ENCODE peak calls at places on chromosomes 2 and 18, in six cellular contexts. One of them, this sample, is unnamed.

GRCh38 chr2:16680294-16680693 is 14.7 kb upstream of the CYRIA start:
- DNase-seq in A549: no peak
- DNase-seq in K562: no peak
- DNase-seq in HepG2: no peak
- DNase-seq in NB4: no peak
- DNase-seq in GM12878: no peak
- DNase-seq in this sample: no peak

GRCh38 chr2:124542932-124543640 is 518.0 kb downstream of the CNTNAP5 start:
- DNase-seq in A549: no peak
- DNase-seq in K562: no peak
- DNase-seq in HepG2: no peak
- DNase-seq in NB4: no peak
- DNase-seq in GM12878: no peak
- DNase-seq in this sample: no peak

GRCh38 chr2:183059561-183059960 is 19.0 kb upstream of the DUSP19 start:
- DNase-seq in A549: peak
- DNase-seq in K562: peak
- DNase-seq in HepG2: no peak
- DNase-seq in NB4: peak
- DNase-seq in GM12878: no peak
- DNase-seq in this sample: peak

GRCh38 chr2:216495656-216496055 is 3.0 kb upstream of the RPL37A start:
- DNase-seq in A549: no peak
- DNase-seq in K562: no peak
- DNase-seq in HepG2: no peak
- DNase-seq in NB4: peak
- DNase-seq in GM12878: no peak
- DNase-seq in this sample: peak

GRCh38 chr2:109009920-109010610 is 21.0 kb upstream of the EDAR start:
- DNase-seq in A549: no peak
- DNase-seq in K562: no peak
- DNase-seq in HepG2: no peak
- DNase-seq in NB4: no peak
- DNase-seq in GM12878: no peak
- DNase-seq in this sample: no peak

GRCh38 chr18:36412778-36413177 is 115.3 kb downstream of the FHOD3 start:
- DNase-seq in A549: peak
- DNase-seq in K562: no peak
- DNase-seq in HepG2: peak
- DNase-seq in NB4: peak
- DNase-seq in GM12878: no peak
- DNase-seq in this sample: no peak

GRCh38 chr2:233477548-233478433 is 88.8 kb downstream of the USP40 start:
- DNase-seq in A549: no peak
- DNase-seq in K562: no peak
- DNase-seq in HepG2: no peak
- DNase-seq in NB4: no peak
- DNase-seq in GM12878: no peak
- DNase-seq in this sample: no peak

GRCh38 chr18:9362869-9363268 is 28.3 kb downstream of the TWSG1 start:
- DNase-seq in A549: no peak
- DNase-seq in K562: no peak
- DNase-seq in HepG2: no peak
- DNase-seq in NB4: no peak
- DNase-seq in GM12878: no peak
- DNase-seq in this sample: no peak

GRCh38 chr2:68853035-68853434 is 18.2 kb downstream of the BMP10 start:
- DNase-seq in A549: no peak
- DNase-seq in K562: no peak
- DNase-seq in HepG2: no peak
- DNase-seq in NB4: no peak
- DNase-seq in GM12878: no peak
- DNase-seq in this sample: no peak

GRCh38 chr2:68850524-68850923 is 20.7 kb downstream of the BMP10 start:
- DNase-seq in A549: no peak
- DNase-seq in K562: no peak
- DNase-seq in HepG2: no peak
- DNase-seq in NB4: no peak
- DNase-seq in GM12878: no peak
- DNase-seq in this sample: peak

GRCh38 chr2:68847751-68848150 is 23.4 kb downstream of the BMP10 start:
- DNase-seq in A549: no peak
- DNase-seq in K562: no peak
- DNase-seq in HepG2: no peak
- DNase-seq in NB4: no peak
- DNase-seq in GM12878: no peak
- DNase-seq in this sample: no peak

GRCh38 chr2:68846056-68846455 is 25.1 kb downstream of the BMP10 start:
- DNase-seq in A549: no peak
- DNase-seq in K562: no peak
- DNase-seq in HepG2: no peak
- DNase-seq in NB4: no peak
- DNase-seq in GM12878: no peak
- DNase-seq in this sample: no peak

DNA sequence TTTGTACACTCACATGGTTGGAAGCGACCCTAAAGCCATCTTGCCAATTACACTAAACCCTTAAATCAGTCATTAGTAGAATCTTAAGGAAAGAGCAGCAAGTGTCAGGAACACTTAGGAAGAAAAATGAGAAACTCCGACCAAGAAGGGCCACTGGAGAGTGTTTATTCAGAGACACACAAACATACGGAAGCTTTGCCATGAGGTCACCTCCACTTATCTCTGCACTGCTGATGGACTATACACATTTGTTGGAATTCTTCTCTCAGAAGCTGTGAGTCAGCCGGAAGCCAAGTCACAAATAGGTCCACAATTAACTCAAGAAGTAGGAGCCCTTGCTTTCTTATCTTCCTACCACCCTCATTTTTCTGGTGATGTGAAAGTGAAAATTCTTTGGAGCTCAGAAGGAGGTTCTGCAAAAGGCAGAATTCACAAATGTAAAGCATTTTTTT is 21.6 kb downstream of the BMP10 start:
- DNase-seq in A549: no peak
- DNase-seq in K562: peak
- DNase-seq in HepG2: peak
- DNase-seq in NB4: no peak
- DNase-seq in GM12878: no peak
- DNase-seq in this sample: peak
- TF ChIP-seq MYC in A549: no peak
- TF ChIP-seq MYC in K562: peak
- TF ChIP-seq MYC in HepG2: no peak
- TF ChIP-seq MYC in NB4: no peak
- TF ChIP-seq MYC in GM12878: no peak
- TF ChIP-seq MYC in this sample: peak

GRCh38 chr2:19895535-19895934 is 6.2 kb downstream of the TTC32 start:
- DNase-seq in A549: no peak
- DNase-seq in K562: peak
- DNase-seq in HepG2: no peak
- DNase-seq in NB4: no peak
- DNase-seq in GM12878: no peak
- DNase-seq in this sample: peak
- TF ChIP-seq MYC in A549: no peak
- TF ChIP-seq MYC in K562: no peak
- TF ChIP-seq MYC in HepG2: no peak
- TF ChIP-seq MYC in NB4: no peak
- TF ChIP-seq MYC in GM12878: no peak
- TF ChIP-seq MYC in this sample: no peak

GRCh38 chr18:44741551-44741950 is 60.9 kb downstream of the SETBP1 start:
- DNase-seq in A549: no peak
- DNase-seq in K562: no peak
- DNase-seq in HepG2: no peak
- DNase-seq in NB4: no peak
- DNase-seq in GM12878: no peak
- DNase-seq in this sample: no peak
- TF ChIP-seq MYC in A549: no peak
- TF ChIP-seq MYC in K562: no peak
- TF ChIP-seq MYC in HepG2: no peak
- TF ChIP-seq MYC in NB4: no peak
- TF ChIP-seq MYC in GM12878: no peak
- TF ChIP-seq MYC in this sample: no peak

DNA sequence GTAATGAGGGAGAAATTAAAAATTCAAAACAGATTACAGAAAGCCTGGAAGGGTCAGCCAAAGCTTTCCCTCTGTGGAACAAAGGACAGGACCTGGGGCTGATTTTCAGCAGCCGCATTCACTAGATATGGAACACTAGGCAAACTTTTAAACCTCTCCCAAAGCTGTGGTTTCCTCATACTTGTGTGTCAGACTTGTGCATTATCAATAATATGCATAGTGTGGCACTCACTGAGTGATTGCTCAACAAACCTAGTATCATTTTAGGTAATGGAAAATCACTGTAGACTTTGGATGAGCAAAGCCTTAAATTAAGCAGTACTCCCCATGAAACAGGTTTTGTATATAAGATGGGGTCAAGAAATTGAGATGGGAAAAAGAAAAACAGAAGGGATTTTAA is 26.3 kb upstream of the IKZF2 start:
- DNase-seq in A549: no peak
- DNase-seq in K562: no peak
- DNase-seq in HepG2: no peak
- DNase-seq in NB4: no peak
- DNase-seq in GM12878: no peak
- DNase-seq in this sample: no peak
- TF ChIP-seq MYC in A549: no peak
- TF ChIP-seq MYC in K562: no peak
- TF ChIP-seq MYC in HepG2: no peak
- TF ChIP-seq MYC in NB4: no peak
- TF ChIP-seq MYC in GM12878: no peak
- TF ChIP-seq MYC in this sample: no peak

GRCh38 chr2:46388873-46389272 is 90.5 kb upstream of the TMEM247 start:
- DNase-seq in A549: no peak
- DNase-seq in K562: no peak
- DNase-seq in HepG2: no peak
- DNase-seq in NB4: no peak
- DNase-seq in GM12878: no peak
- DNase-seq in this sample: no peak

GRCh38 chr2:46390901-46391395 is 88.4 kb upstream of the TMEM247 start:
- DNase-seq in A549: no peak
- DNase-seq in K562: no peak
- DNase-seq in HepG2: no peak
- DNase-seq in NB4: no peak
- DNase-seq in GM12878: no peak
- DNase-seq in this sample: no peak

GRCh38 chr2:46387886-46388515 is 90.8 kb downstream of the EPAS1 start:
- DNase-seq in A549: no peak
- DNase-seq in K562: no peak
- DNase-seq in HepG2: peak
- DNase-seq in NB4: no peak
- DNase-seq in GM12878: no peak
- DNase-seq in this sample: no peak

GRCh38 chr2:46390036-46390435 is 89.3 kb upstream of the TMEM247 start:
- DNase-seq in A549: no peak
- DNase-seq in K562: no peak
- DNase-seq in HepG2: no peak
- DNase-seq in NB4: no peak
- DNase-seq in GM12878: no peak
- DNase-seq in this sample: no peak

GRCh38 chr2:46389417-46389916 is 89.9 kb upstream of the TMEM247 start:
- DNase-seq in A549: no peak
- DNase-seq in K562: no peak
- DNase-seq in HepG2: peak
- DNase-seq in NB4: no peak
- DNase-seq in GM12878: no peak
- DNase-seq in this sample: no peak
- TF ChIP-seq MYC in A549: no peak
- TF ChIP-seq MYC in K562: no peak
- TF ChIP-seq MYC in HepG2: no peak
- TF ChIP-seq MYC in NB4: no peak
- TF ChIP-seq MYC in GM12878: no peak
- TF ChIP-seq MYC in this sample: no peak

This sample was measured in endothelial cell of umbilical vein.